ENCODE peak calls at places on chromosomes 3 and 15, in five cellular contexts. One of them, this sample, is unnamed.

GRCh38 chr15:100929641-100930042 is 10.5 kb downstream of the LRRK1 start:
- DNase-seq in progenitor cell of endocrine pancreas: no peak
- DNase-seq in AG10803: no peak
- DNase-seq in H1: no peak
- DNase-seq in AG09309: no peak
- DNase-seq in this sample: no peak

GRCh38 chr15:40064231-40064894 is 25.4 kb upstream of the SRP14 start:
- DNase-seq in AG10803: peak; percentile 89
- DNase-seq in H1: no peak
- DNase-seq in progenitor cell of endocrine pancreas: no peak
- DNase-seq in AG09309: no peak
- DNase-seq in this sample: peak; percentile 75

GRCh38 chr3:16444344-16444743 is 69.2 kb downstream of the RFTN1 start:
- DNase-seq in AG10803: no peak
- DNase-seq in AG09309: no peak
- DNase-seq in H1: no peak
- DNase-seq in progenitor cell of endocrine pancreas: no peak
- DNase-seq in this sample: no peak

GRCh38 chr3:58151637-58152036 is 59.1 kb downstream of the DNASE1L3 start:
- DNase-seq in AG09309: no peak
- DNase-seq in H1: no peak
- DNase-seq in AG10803: peak; percentile 11
- DNase-seq in progenitor cell of endocrine pancreas: no peak
- DNase-seq in this sample: no peak

GRCh38 chr15:68377766-68378165 is 54.2 kb downstream of the ITGA11 start:
- DNase-seq in H1: peak; percentile 26
- DNase-seq in progenitor cell of endocrine pancreas: no peak
- DNase-seq in AG09309: no peak
- DNase-seq in AG10803: no peak
- DNase-seq in this sample: no peak

GRCh38 chr15:39584662-39585393 is 3.9 kb downstream of the THBS1 start:
- DNase-seq in AG09309: peak; percentile 78
- DNase-seq in AG10803: peak; percentile 78
- DNase-seq in progenitor cell of endocrine pancreas: no peak
- DNase-seq in H1: no peak
- DNase-seq in this sample: no peak

GRCh38 chr3:11391930-11392688 is 119.9 kb downstream of the ATG7 start:
- DNase-seq in AG09309: peak; percentile 54
- DNase-seq in AG10803: peak; percentile 87
- DNase-seq in progenitor cell of endocrine pancreas: no peak
- DNase-seq in H1: no peak
- DNase-seq in this sample: no peak

GRCh38 chr15:40103124-40103858 is 5.4 kb downstream of the BMF start:
- DNase-seq in AG09309: peak; percentile 48
- DNase-seq in H1: peak; percentile 91
- DNase-seq in progenitor cell of endocrine pancreas: no peak
- DNase-seq in AG10803: peak; percentile 88
- DNase-seq in this sample: no peak

GRCh38 chr3:112642912-112643506 is 2.1 kb upstream of the CCDC80 start:
- DNase-seq in H1: peak; percentile 83
- DNase-seq in progenitor cell of endocrine pancreas: peak; percentile 57
- DNase-seq in AG09309: peak; percentile 66
- DNase-seq in AG10803: peak; percentile 93
- DNase-seq in this sample: peak; percentile 83

GRCh38 chr15:57376695-57377477 is 581 bp downstream of the CGNL1 start:
- DNase-seq in AG10803: no peak
- DNase-seq in H1: no peak
- DNase-seq in AG09309: no peak
- DNase-seq in progenitor cell of endocrine pancreas: peak; percentile 35
- DNase-seq in this sample: peak; percentile 40

GRCh38 chr3:153958635-153959320 is 162.4 kb upstream of the ARHGEF26 start:
- DNase-seq in progenitor cell of endocrine pancreas: no peak
- DNase-seq in AG09309: no peak
- DNase-seq in AG10803: peak; percentile 66
- DNase-seq in H1: no peak
- DNase-seq in this sample: no peak

GRCh38 chr15:53976844-53977392 is 1.3 kb upstream of the UNC13C start:
- DNase-seq in AG10803: no peak
- DNase-seq in H1: peak; percentile 51
- DNase-seq in AG09309: no peak
- DNase-seq in progenitor cell of endocrine pancreas: peak; percentile 36
- DNase-seq in this sample: no peak

GRCh38 chr15:71736286-71736947 is 73.9 kb upstream of the NR2E3 start:
- DNase-seq in progenitor cell of endocrine pancreas: no peak
- DNase-seq in AG09309: no peak
- DNase-seq in H1: no peak
- DNase-seq in AG10803: no peak
- DNase-seq in this sample: no peak

GRCh38 chr3:119310052-119310451 is 15.9 kb downstream of the ARHGAP31 start:
- DNase-seq in progenitor cell of endocrine pancreas: no peak
- DNase-seq in AG10803: peak; percentile 98
- DNase-seq in H1: no peak
- DNase-seq in AG09309: peak; percentile 94
- DNase-seq in this sample: no peak

GRCh38 chr15:23532019-23532418 is 33.5 kb upstream of the MKRN3 start:
- DNase-seq in AG10803: peak; percentile 8
- DNase-seq in H1: no peak
- DNase-seq in AG09309: no peak
- DNase-seq in progenitor cell of endocrine pancreas: no peak
- DNase-seq in this sample: no peak

GRCh38 chr3:5080779-5081550 is 41.1 kb upstream of the ARL8B start:
- DNase-seq in AG10803: no peak
- DNase-seq in H1: no peak
- DNase-seq in progenitor cell of endocrine pancreas: no peak
- DNase-seq in AG09309: no peak
- DNase-seq in this sample: no peak

GRCh38 chr3:52406231-52406661 is 38.7 kb downstream of the SEMA3G start:
- DNase-seq in AG09309: no peak
- DNase-seq in AG10803: no peak
- DNase-seq in H1: no peak
- DNase-seq in progenitor cell of endocrine pancreas: no peak
- DNase-seq in this sample: no peak

GRCh38 chr15:67149859-67150824 is 84.7 kb downstream of the SMAD3 start:
- DNase-seq in progenitor cell of endocrine pancreas: no peak
- DNase-seq in H1: no peak
- DNase-seq in AG10803: peak; percentile 96
- DNase-seq in AG09309: peak; percentile 97
- DNase-seq in this sample: peak; percentile 58

GRCh38 chr3:58899159-58899952 is 150.5 kb downstream of the CFAP20DC start:
- DNase-seq in progenitor cell of endocrine pancreas: no peak
- DNase-seq in H1: peak; percentile 41
- DNase-seq in AG09309: no peak
- DNase-seq in AG10803: peak; percentile 25
- DNase-seq in this sample: peak; percentile 40

GRCh38 chr3:129485681-129486056 is 42.8 kb upstream of the RHO start:
- DNase-seq in progenitor cell of endocrine pancreas: no peak
- DNase-seq in AG09309: peak; percentile 98
- DNase-seq in H1: no peak
- DNase-seq in AG10803: peak; percentile 100
- DNase-seq in this sample: no peak

GRCh38 chr3:154972951-154973350 is 107.2 kb upstream of the MME start:
- DNase-seq in H1: no peak
- DNase-seq in progenitor cell of endocrine pancreas: no peak
- DNase-seq in AG10803: peak; percentile 94
- DNase-seq in AG09309: peak; percentile 66
- DNase-seq in this sample: no peak

GRCh38 chr3:158771018-158771350 is 30.9 kb upstream of the MFSD1 start:
- DNase-seq in progenitor cell of endocrine pancreas: no peak
- DNase-seq in AG09309: no peak
- DNase-seq in H1: no peak
- DNase-seq in AG10803: no peak
- DNase-seq in this sample: no peak

GRCh38 chr3:158771982-158772381 is 29.9 kb upstream of the MFSD1 start:
- DNase-seq in progenitor cell of endocrine pancreas: no peak
- DNase-seq in AG10803: no peak
- DNase-seq in AG09309: no peak
- DNase-seq in H1: no peak
- DNase-seq in this sample: no peak

GRCh38 chr3:158773166-158773565 is 28.7 kb upstream of the MFSD1 start:
- DNase-seq in progenitor cell of endocrine pancreas: no peak
- DNase-seq in AG10803: no peak
- DNase-seq in H1: no peak
- DNase-seq in AG09309: no peak
- DNase-seq in this sample: no peak

GRCh38 chr3:158770254-158771017 is 31.4 kb upstream of the MFSD1 start:
- DNase-seq in AG10803: peak; percentile 69
- DNase-seq in H1: no peak
- DNase-seq in progenitor cell of endocrine pancreas: no peak
- DNase-seq in AG09309: no peak
- DNase-seq in this sample: no peak

DNA sequence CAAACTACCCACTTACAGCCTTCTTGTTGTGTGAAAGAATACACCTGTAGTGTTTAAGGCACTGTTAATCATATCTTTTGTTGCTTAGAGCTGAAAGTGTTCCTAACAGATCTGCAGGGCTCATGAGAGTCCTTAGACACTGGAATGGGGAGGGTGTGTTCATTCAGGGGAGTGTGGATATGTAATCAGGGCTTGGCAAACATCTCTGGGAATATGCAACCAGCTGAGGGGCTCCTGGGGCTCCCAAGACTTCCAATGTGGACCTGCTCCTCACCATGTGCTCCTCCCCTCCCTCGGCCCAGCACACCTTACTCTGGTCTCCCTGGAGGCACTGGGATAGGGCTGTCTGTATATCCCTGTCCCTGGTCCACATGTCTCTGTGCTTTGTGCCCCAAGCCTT is 30.3 kb upstream of the MFSD1 start:
- DNase-seq in progenitor cell of endocrine pancreas: no peak
- DNase-seq in AG09309: no peak
- DNase-seq in AG10803: no peak
- DNase-seq in H1: no peak
- DNase-seq in this sample: no peak
- TF ChIP-seq CTCF in progenitor cell of endocrine pancreas: no peak
- TF ChIP-seq CTCF in AG09309: no peak
- TF ChIP-seq CTCF in AG10803: no peak
- TF ChIP-seq CTCF in H1: no peak
- TF ChIP-seq CTCF in this sample: no peak

GRCh38 chr3:106862067-106862466 is 515.2 kb upstream of the CCDC54 start:
- DNase-seq in progenitor cell of endocrine pancreas: no peak
- DNase-seq in H1: no peak
- DNase-seq in AG09309: no peak
- DNase-seq in AG10803: peak; percentile 65
- DNase-seq in this sample: no peak
- TF ChIP-seq CTCF in progenitor cell of endocrine pancreas: no peak
- TF ChIP-seq CTCF in H1: no peak
- TF ChIP-seq CTCF in AG09309: peak; percentile 62
- TF ChIP-seq CTCF in AG10803: peak; percentile 67
- TF ChIP-seq CTCF in this sample: no peak

GRCh38 chr3:27661813-27662212 is 60.3 kb downstream of the EOMES start:
- DNase-seq in AG09309: no peak
- DNase-seq in AG10803: no peak
- DNase-seq in progenitor cell of endocrine pancreas: no peak
- DNase-seq in H1: peak; percentile 30
- DNase-seq in this sample: no peak
- TF ChIP-seq CTCF in AG09309: no peak
- TF ChIP-seq CTCF in AG10803: no peak
- TF ChIP-seq CTCF in progenitor cell of endocrine pancreas: no peak
- TF ChIP-seq CTCF in H1: no peak
- TF ChIP-seq CTCF in this sample: no peak

GRCh38 chr3:10192953-10193691 is 28.4 kb downstream of the IRAK2 start:
- DNase-seq in AG10803: peak; percentile 93
- DNase-seq in AG09309: peak; percentile 86
- DNase-seq in progenitor cell of endocrine pancreas: no peak
- DNase-seq in H1: no peak
- DNase-seq in this sample: no peak
- TF ChIP-seq CTCF in AG10803: peak; percentile 78
- TF ChIP-seq CTCF in AG09309: peak; percentile 88
- TF ChIP-seq CTCF in progenitor cell of endocrine pancreas: peak; percentile 30
- TF ChIP-seq CTCF in H1: peak; percentile 65
- TF ChIP-seq CTCF in this sample: peak; percentile 19

DNA sequence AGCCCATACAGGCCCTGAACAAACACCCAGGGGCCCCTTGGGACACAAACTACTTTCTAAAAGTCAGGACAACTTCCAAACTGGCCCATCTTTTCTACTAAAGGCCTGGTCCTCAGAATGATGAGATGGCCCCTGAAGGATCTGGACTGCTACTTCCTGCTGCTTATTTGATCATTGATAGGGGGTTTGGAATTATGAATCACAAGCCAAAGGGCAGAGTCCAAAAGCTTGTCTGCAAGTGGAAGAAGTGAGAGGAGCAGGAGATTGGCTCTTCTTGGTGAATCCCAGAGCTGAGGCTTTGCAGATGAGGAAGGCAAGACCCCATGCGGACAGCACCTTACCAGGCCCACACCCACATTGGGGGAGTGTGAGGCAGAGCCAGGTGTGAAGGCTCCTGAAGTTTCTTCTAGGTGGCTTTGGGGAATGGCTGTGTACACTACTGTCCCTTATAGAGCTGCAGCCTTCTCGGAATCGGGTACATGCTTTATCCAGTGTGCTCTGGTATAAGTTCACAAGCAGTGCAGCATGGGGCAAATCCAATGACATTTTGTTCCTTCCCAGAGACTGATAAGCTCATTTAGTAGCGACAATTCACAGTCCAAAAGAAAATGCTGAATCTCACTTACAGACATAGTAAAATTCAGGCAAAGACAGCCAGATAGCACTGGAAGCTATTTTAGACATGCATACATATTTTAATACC is 133.1 kb downstream of the RORA start:
- DNase-seq in progenitor cell of endocrine pancreas: no peak
- DNase-seq in AG10803: no peak
- DNase-seq in AG09309: no peak
- DNase-seq in H1: no peak
- DNase-seq in this sample: no peak
- TF ChIP-seq CTCF in progenitor cell of endocrine pancreas: no peak
- TF ChIP-seq CTCF in AG10803: no peak
- TF ChIP-seq CTCF in AG09309: no peak
- TF ChIP-seq CTCF in H1: no peak
- TF ChIP-seq CTCF in this sample: no peak

This sample was measured in GM20000.